ENCODE peak calls at places on chromosomes 4 and X, in seven cellular contexts. H is prostate gland; X is activated CD4-positive, CD25-positive, alpha-beta regulatory T cell treated with anti-CD3 and anti-CD28 coated beads, Interleukin-2, amount 50 U/mL, for 72 hours; P is mucosa of descending colon; I is A549; M is stimulated activated CD4-positive, alpha-beta T cell treated with anti-CD3 and anti-CD28 coated beads, TNF-alpha, amount 100 ng/mL, for 1 hour; S is activated CD4-positive, alpha-beta T cell treated with anti-CD3 and anti-CD28 coated beads for 1 hour. Q is an unnamed sample.

GRCh38 chr4:138576684-138577083 is 334.5 kb upstream of the SLC7A11 start:
- DNase-seq in H (no peak), X (no peak), P (peak; percentile 3), I (peak; percentile 4), M (no peak), S (no peak), Q (no peak)

GRCh38 chr4:183147191-183147590 is 48.1 kb downstream of the WWC2 start:
- DNase-seq in H (no peak), X (no peak), P (no peak), I (no peak), M (no peak), S (no peak), Q (no peak)

GRCh38 chr4:76658231-76659102 is 223.4 kb downstream of the SHROOM3 start:
- DNase-seq in H (no peak), X (no peak), P (no peak), I (no peak), M (no peak), S (no peak), Q (no peak)

GRCh38 chrX:150156615-150157014 is 206.5 kb upstream of the MAMLD1 start:
- DNase-seq in H (no peak), X (no peak), P (no peak), I (no peak), M (no peak), S (no peak), Q (no peak)

GRCh38 chrX:17475820-17476219 is 100.8 kb downstream of the NHS start:
- DNase-seq in H (no peak), X (no peak), P (no peak), I (no peak), M (no peak), S (no peak), Q (no peak)

GRCh38 chr4:157072002-157072401 is 3.9 kb upstream of the GLRB start:
- DNase-seq in H (no peak), X (no peak), P (no peak), I (no peak), M (no peak), S (no peak), Q (no peak)

GRCh38 chr4:79259242-79259641 is 66.6 kb downstream of the NAA11 start:
- DNase-seq in H (no peak), X (no peak), P (no peak), I (no peak), M (no peak), S (no peak), Q (no peak)

GRCh38 chrX:115649461-115650063 is 88.6 kb downstream of the PLS3 start:
- DNase-seq in H (no peak), X (no peak), P (no peak), I (no peak), M (no peak), S (no peak), Q (no peak)

GRCh38 chrX:39112143-39112542 is 310.9 kb downstream of the MID1IP1 start:
- DNase-seq in H (no peak), X (no peak), P (no peak), I (no peak), M (no peak), S (no peak), Q (no peak)

GRCh38 chrX:29634516-29634915 is 580.8 kb upstream of the MAGEB2 start:
- DNase-seq in H (no peak), X (no peak), P (no peak), I (no peak), M (no peak), S (no peak), Q (no peak)

GRCh38 chrX:30246769-30247489 is at the start of gene MAGEB1:
- DNase-seq in H (no peak), X (no peak), P (no peak), I (no peak), M (no peak), S (no peak), Q (no peak)

GRCh38 chr4:67229148-67229547 is 316.2 kb downstream of the CENPC start:
- DNase-seq in H (no peak), X (no peak), P (no peak), I (no peak), M (no peak), S (no peak), Q (no peak)

GRCh38 chrX:154775611-154776349 is 13.1 kb downstream of the DKC1 start:
- DNase-seq in H (no peak), X (no peak), P (no peak), I (no peak), M (no peak), S (no peak), Q (no peak)

GRCh38 chr4:4858527-4858926 is 938 bp upstream of the MSX1 start:
- DNase-seq in H (no peak), X (peak; percentile 28), P (no peak), I (no peak), M (no peak), S (no peak), Q (no peak)

GRCh38 chr4:75869100-75869499 is 33.2 kb downstream of the PPEF2 start:
- DNase-seq in H (no peak), X (no peak), P (no peak), I (no peak), M (no peak), S (no peak), Q (no peak)

Q was measured in T-helper 17 cell.